ENCODE peak calls at places on chromosomes 6 and 20, in ten cellular contexts. G is lung, P is epithelial cell of esophagus, U is transverse colon, Q is tibial artery, T is IMR-90, N is AG04450, F is psoas muscle, R is HepG2, L is RWPE1. E is an unnamed sample.

GRCh38 chr6:39314273-39314790 is at the start of gene KCNK17:
- DNase-seq in P (no peak), G (no peak), N (no peak), F (no peak), U (no peak), Q (no peak), L (no peak), R (no peak), T (no peak), E (no peak)

GRCh38 chr6:1256435-1257008 is 55.4 kb upstream of the FOXQ1 start:
- DNase-seq in Q (no peak), G (no peak), P (no peak), N (no peak), R (no peak), L (no peak), U (no peak), T (no peak), F (no peak), E (no peak)

GRCh38 chr6:159044899-159045727 is at the start of gene TAGAP:
- DNase-seq in R (no peak), N (no peak), P (peak), Q (peak), F (peak), L (no peak), T (peak), U (peak), G (peak), E (no peak)

GRCh38 chr6:52365317-52365716 is 3.4 kb downstream of the PAQR8 start:
- DNase-seq in U (no peak), L (no peak), G (no peak), Q (no peak), T (no peak), N (no peak), F (no peak), P (no peak), R (no peak), E (no peak)

GRCh38 chr6:57324538-57324937 is 7.1 kb downstream of the PRIM2 start:
- DNase-seq in R (no peak), G (no peak), L (peak), F (no peak), P (peak), T (peak), N (no peak), Q (no peak), U (no peak), E (peak)

GRCh38 chr6:107784669-107785068 is 39.4 kb downstream of the SCML4 start:
- DNase-seq in Q (no peak), G (no peak), N (no peak), L (no peak), P (no peak), U (no peak), T (peak), F (no peak), R (no peak), E (peak)

GRCh38 chr20:32019156-32019510 is 8.9 kb downstream of the CCM2L start:
- DNase-seq in F (no peak), P (no peak), Q (no peak), R (no peak), U (no peak), G (no peak), L (peak), T (no peak), N (no peak), E (no peak)

GRCh38 chr20:20417891-20418676 is 50.2 kb downstream of the INSM1 start:
- DNase-seq in Q (no peak), L (no peak), F (no peak), N (no peak), T (no peak), P (no peak), G (no peak), R (no peak), U (no peak), E (no peak)

GRCh38 chr20:63692436-63693078 is 3.9 kb upstream of the TNFRSF6B start:
- DNase-seq in L (no peak), U (no peak), P (no peak), T (no peak), R (no peak), N (no peak), Q (no peak), F (peak), G (no peak), E (no peak)

GRCh38 chr6:2944405-2945068 is 26.8 kb downstream of the SERPINB6 start:
- DNase-seq in R (no peak), T (no peak), L (no peak), F (no peak), P (no peak), G (no peak), U (no peak), Q (no peak), N (no peak), E (no peak)

GRCh38 chr6:106637718-106638341 is 8.5 kb downstream of the QRSL1 start:
- DNase-seq in L (no peak), P (no peak), G (no peak), F (no peak), R (no peak), N (no peak), U (no peak), T (no peak), Q (no peak), E (no peak)

GRCh38 chr20:15759546-15760216 is 813.6 kb downstream of the KIF16B start:
- DNase-seq in T (no peak), G (no peak), F (no peak), L (no peak), P (peak), N (no peak), U (no peak), Q (no peak), R (no peak), E (no peak)

DNA sequence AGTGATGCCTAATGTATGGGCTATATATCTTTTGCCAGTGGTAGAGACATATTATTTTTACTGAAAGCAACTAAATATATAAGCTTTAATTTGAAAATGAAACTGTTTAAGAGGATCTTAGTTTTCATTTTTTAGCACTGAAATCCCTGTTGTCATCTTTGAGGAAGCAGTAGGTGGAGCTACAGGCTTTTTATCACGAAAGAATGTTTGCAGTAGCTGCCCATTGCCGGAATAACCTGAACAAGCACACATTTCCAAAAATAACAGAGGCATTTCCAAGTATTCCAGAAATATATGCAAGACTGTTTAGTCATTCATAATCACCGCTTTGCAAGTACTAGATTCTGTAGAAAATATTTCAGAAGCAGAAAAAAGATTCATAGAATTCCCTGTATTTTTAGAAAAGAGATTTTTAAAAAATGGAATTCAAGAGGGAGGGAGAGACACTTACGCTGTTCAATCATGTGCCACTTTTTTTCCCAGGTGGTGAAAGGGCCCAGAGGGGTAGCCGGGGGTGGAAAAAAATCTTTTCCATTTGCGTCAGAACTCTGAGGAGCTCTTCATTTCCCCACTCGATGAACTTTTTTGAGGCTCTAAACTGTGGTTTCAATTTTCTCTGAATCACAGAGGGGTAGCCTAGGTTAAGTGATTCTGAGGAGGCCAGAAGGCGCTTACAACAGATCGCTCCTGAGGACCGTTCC is 142.5 kb upstream of the FERMT1 start:
- DNase-seq in T (peak), N (peak), P (peak), F (no peak), L (peak), R (peak), G (no peak), U (no peak), Q (no peak), E (peak)
- TF ChIP-seq CTCF in T (peak), N (peak), P (peak), F (peak), L (peak), R (peak), G (no peak), U (no peak), Q (peak), E (peak)

DNA sequence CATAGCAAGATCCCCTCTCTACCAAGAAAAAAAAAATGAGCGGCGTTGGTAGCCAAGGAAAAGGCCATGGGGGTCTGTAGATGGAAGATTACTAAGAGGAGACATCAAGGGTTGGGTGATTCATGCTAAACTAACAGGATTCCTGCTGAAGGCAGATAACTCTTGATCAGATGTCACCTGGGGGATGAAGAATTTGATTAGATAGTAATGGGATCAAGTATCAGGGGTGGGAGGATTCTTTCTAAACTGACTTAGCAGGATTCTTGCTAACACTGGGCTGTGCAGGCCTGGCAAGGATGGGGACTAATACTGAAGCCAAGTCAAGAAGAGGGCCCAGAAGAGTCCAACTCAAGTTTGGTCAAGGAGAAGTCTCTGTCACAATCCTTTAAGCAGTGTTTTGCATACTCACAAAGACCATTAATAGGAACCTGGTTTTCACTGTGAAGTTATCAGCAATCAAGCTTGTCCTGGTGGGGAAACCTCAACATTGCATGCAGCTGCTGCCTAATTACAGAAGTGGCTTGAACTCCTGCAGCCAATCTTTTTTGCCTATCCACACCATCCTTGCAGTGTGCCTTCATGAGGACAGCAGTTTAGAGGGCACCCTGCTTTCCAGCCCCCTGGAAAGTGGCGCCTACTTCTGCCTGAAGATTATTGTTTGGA is 61.3 kb downstream of the ANKRD6 start:
- DNase-seq in N (no peak), T (no peak), G (no peak), U (no peak), F (no peak), P (no peak), Q (no peak), R (no peak), L (no peak), E (no peak)
- TF ChIP-seq CTCF in N (no peak), T (no peak), G (no peak), U (no peak), F (no peak), P (peak), Q (no peak), R (no peak), L (no peak), E (no peak)

GRCh38 chr20:37651932-37652331 is 41.9 kb upstream of the CTNNBL1 start:
- DNase-seq in Q (no peak), R (peak), P (peak), U (peak), N (no peak), G (peak), F (peak), L (peak), T (no peak), E (peak)
- TF ChIP-seq CTCF in Q (peak), R (peak), P (peak), U (peak), N (peak), G (no peak), F (peak), L (peak), T (peak), E (peak)

DNA sequence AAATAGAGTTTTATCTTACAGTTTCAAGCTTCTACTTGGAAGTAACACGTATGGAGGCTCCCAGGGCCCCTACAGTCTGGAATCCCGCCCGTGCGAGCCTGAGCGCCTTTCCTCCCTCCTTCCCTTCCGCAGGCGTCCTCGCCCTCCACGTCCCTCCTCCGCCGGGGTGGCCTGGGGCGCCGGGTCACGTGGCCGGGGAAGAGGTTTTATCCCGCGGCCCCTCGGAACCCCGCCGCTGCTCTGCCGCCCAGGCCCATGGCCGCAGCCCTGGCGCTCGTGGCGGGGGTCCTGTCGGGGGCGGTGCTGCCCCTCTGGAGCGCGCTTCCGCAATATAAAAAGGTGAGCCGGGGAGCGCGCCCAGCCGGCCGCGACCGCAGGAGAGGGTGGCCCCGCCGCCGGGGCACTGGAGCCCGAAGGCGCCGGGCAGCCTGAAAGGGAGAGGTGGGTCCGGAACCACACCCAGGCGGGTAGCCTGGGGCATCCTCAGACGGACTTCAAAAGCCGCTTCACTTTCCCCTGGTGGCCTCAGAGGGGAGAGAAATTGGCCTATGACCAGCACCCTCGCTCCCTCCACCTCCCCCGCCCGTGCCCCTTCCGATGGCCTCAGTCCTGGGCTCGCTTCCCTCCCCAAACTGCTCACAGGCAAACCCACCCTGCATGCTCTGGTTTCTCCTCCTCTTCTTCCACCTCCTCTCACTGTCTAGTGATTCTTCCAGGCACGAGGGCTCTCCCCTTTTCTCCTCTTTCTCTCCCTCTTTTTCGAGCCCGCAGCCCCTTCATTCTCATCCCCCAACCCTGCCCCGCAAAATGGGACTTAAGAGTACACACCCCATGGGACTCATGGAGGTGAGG is at the start of gene CLPSL2:
- DNase-seq in T (no peak), Q (no peak), G (no peak), R (no peak), F (no peak), N (no peak), P (no peak), U (no peak), L (no peak), E (no peak)
- TF ChIP-seq CTCF in T (no peak), Q (no peak), G (no peak), R (no peak), F (no peak), N (no peak), P (no peak), U (no peak), L (no peak), E (no peak)

DNA sequence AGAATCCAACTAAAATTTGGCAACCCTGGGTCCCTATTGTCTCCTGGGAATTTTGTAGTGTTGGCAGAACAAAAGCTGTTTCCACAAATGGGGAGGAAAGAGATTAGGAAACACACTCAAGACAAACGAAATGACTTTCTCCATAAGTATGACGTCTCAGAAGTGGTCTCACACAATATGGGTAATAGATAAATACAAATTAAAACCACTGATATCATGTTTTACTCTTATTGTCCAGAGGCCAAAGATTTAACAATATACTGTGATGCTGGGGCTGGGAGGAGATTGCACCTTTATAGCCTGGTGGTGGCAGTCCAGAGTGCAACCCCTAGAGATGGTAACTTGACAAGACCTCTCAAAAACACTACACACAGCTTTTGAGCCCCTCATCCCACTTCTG is 18.6 kb downstream of the FKBP1A start:
- DNase-seq in F (no peak), R (no peak), L (no peak), T (no peak), G (no peak), U (no peak), Q (no peak), P (no peak), N (no peak), E (no peak)
- TF ChIP-seq CTCF in F (peak), R (no peak), L (no peak), T (no peak), G (no peak), U (no peak), Q (no peak), P (peak), N (no peak), E (no peak)

DNA sequence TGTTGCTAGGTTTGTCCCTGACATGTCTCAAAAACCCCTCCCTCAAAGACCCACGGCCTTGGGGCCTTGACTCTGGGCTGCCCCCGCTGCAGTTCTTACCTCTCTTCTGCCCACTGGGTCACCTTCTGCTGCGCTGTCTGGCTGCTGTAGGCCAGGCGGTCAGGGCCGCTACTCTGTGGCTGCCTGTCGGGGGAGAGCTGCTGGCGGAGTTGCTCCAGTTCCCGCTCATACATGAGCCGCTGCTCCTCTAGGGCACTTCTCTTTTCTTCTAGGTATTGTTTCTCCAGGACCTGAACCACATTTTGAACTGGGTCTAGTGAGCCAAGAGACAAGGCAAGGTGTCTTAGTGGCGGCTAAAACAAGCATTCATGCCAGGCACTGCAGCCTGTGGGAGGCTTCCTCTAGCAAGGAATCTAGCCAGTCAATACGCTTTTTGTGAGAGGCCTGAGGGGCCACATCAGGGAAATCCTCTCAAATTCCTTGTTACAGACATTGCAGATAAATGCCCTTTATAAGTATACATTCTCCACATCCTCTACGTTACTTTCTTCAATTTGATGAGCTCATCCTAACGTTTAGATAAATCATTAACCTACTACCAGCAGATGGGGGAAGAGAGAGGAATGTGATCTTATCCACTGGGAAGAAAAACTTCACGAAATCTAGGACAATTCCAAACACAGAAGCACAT is 110.3 kb upstream of the NUP153 start:
- DNase-seq in P (no peak), F (no peak), Q (no peak), U (no peak), R (peak), N (peak), T (peak), L (no peak), G (no peak), E (peak)
- TF ChIP-seq CTCF in P (no peak), F (no peak), Q (no peak), U (no peak), R (no peak), N (peak), T (peak), L (no peak), G (no peak), E (no peak)

DNA sequence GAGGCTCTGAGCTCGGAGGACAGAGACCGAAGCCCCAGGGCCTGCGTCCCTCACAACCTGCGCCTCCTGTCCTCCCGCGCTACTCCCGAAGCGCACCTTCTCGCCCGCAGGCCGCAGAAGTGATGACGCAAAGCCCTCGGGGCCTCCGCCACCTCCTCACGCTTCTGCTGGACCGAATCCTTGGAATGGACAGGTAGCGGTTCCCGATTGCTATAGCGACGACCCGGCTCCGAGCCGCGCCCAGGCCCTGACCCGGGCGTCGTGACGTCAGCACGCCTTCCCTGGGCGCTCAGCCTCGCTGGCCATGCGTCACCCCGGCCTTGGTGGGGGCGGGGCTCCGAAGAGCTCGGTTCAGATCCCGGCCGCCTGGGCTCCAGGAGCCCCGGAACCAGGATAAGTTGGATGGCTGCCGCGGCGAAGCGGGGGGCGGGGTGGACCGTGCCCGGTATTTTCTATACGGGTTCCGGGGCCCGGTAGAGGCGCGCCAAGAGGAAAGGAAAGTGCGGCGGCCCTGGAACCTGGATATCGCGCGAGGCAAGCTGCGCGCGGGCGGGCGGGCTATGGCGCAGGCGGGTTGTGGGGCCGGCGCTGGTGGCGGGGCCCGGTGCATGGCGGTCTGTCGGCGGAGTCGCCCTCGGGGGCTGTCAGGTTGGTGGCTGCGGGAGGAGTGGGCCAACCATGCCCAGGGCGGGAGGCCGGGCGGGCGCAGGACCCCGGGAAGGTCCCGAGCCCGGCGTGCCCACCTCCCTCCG is at the start of gene ZNF76:
- DNase-seq in T (peak), R (peak), L (peak), F (peak), Q (peak), U (peak), G (peak), N (peak), P (peak), E (peak)
- TF ChIP-seq CTCF in T (no peak), R (no peak), L (no peak), F (no peak), Q (no peak), U (peak), G (no peak), N (no peak), P (no peak), E (no peak)

GRCh38 chr6:165689699-165690098 is 26.7 kb upstream of the PDE10A start:
- DNase-seq in Q (no peak), T (peak), F (no peak), U (no peak), R (no peak), L (no peak), P (no peak), G (no peak), N (no peak), E (peak)
- TF ChIP-seq CTCF in Q (no peak), T (peak), F (no peak), U (no peak), R (no peak), L (no peak), P (no peak), G (no peak), N (no peak), E (no peak)